ENCODE peak calls at places on chromosomes 1 and 21, in six cellular contexts. S is neural crest cell, X is ovary, B is occipital lobe, L is amygdala, U is adrenal gland. P is an unnamed sample.

GRCh38 chr1:53583021-53583902 is 124.1 kb downstream of the DMRTB1 start:
- DNase-seq in X (no peak), S (no peak), L (no peak), B (no peak), U (no peak), P (peak)

GRCh38 chr1:43348809-43349593 is 9.8 kb upstream of the CDC20 start:
- DNase-seq in U (peak), X (peak), S (peak), L (peak), B (peak), P (peak)

GRCh38 chr1:72891976-72892375 is 609.6 kb upstream of the NEGR1 start:
- DNase-seq in S (no peak), L (no peak), X (no peak), B (no peak), U (no peak), P (no peak)

GRCh38 chr21:31552826-31553225 is 106.7 kb upstream of the SOD1 start:
- DNase-seq in B (no peak), X (no peak), L (no peak), U (no peak), S (no peak), P (no peak)

GRCh38 chr1:69985901-69986439 is 219.4 kb downstream of the LRRC40 start:
- DNase-seq in L (no peak), S (no peak), B (no peak), X (no peak), U (no peak), P (no peak)

GRCh38 chr1:196733091-196733970 is 41.3 kb upstream of the CFHR3 start:
- DNase-seq in X (no peak), U (no peak), L (no peak), B (no peak), S (no peak), P (no peak)

GRCh38 chr1:89022167-89022959 is at the start of gene GBP3:
- DNase-seq in X (no peak), B (no peak), S (no peak), L (no peak), U (no peak), P (no peak)

GRCh38 chr1:32349211-32349708 is 13.0 kb downstream of the FAM229A start:
- DNase-seq in U (peak), X (no peak), S (no peak), B (no peak), L (no peak), P (no peak)

GRCh38 chr1:182588460-182589396 is at the start of gene RNASEL:
- DNase-seq in U (peak), X (peak), B (peak), L (peak), S (peak), P (peak)

GRCh38 chr1:152049291-152050073 is 12.7 kb upstream of the S100A11 start:
- DNase-seq in S (no peak), B (no peak), L (no peak), X (no peak), U (no peak), P (no peak)

GRCh38 chr1:160539896-160540858 is 17.1 kb upstream of the SLAMF6 start:
- DNase-seq in U (no peak), B (no peak), L (no peak), S (no peak), X (no peak), P (no peak)

GRCh38 chr1:176466514-176466913 is 3.5 kb downstream of the PAPPA2 start:
- DNase-seq in S (no peak), U (no peak), L (no peak), B (no peak), X (no peak), P (peak)

GRCh38 chr1:230498704-230499103 is 72.6 kb upstream of the PGBD5 start:
- DNase-seq in L (no peak), S (no peak), X (no peak), U (no peak), B (no peak), P (no peak)

GRCh38 chr1:54002544-54003248 is 15.3 kb downstream of the LDLRAD1 start:
- DNase-seq in S (no peak), U (peak), X (no peak), L (no peak), B (no peak), P (no peak)

GRCh38 chr1:106957795-106958194 is 98.7 kb upstream of the PRMT6 start:
- DNase-seq in S (no peak), X (no peak), L (no peak), B (no peak), U (no peak), P (no peak)

GRCh38 chr1:214331827-214332423 is 51.0 kb downstream of the SMYD2 start:
- DNase-seq in B (peak), X (no peak), U (peak), L (no peak), S (peak), P (peak)

GRCh38 chr1:21042920-21043605 is 133.6 kb downstream of the EIF4G3 start:
- DNase-seq in S (no peak), U (no peak), B (no peak), L (no peak), X (no peak), P (no peak)

GRCh38 chr1:173507205-173507846 is 30.2 kb downstream of the PRDX6 start:
- DNase-seq in B (no peak), U (no peak), L (no peak), S (peak), X (no peak), P (peak)

GRCh38 chr1:172380441-172381244 is 39.8 kb upstream of the C1orf105 start:
- DNase-seq in B (no peak), X (no peak), S (no peak), U (no peak), L (no peak), P (no peak)

GRCh38 chr1:40313329-40313957 is 3.6 kb downstream of the COL9A2 start:
- DNase-seq in U (no peak), L (no peak), X (no peak), S (no peak), B (no peak), P (no peak)

GRCh38 chr1:224407546-224408293 is 26.9 kb downstream of the WDR26 start:
- DNase-seq in B (no peak), L (no peak), X (no peak), U (no peak), S (no peak), P (peak)